ENCODE peak calls at places on chromosomes 3 and 15, in four cellular contexts. V, K, Z and B are unnamed samples.
A peak's percentile ranks its signal among the peaks of the same experiment; 100 is the strongest.

GRCh38 chr3:113736548-113737089 is 9.4 kb downstream of the NAA50 start:
- DNase-seq in V (peak; percentile 37), Z (peak; percentile 1), K (no peak), B (no peak)

GRCh38 chr15:28918141-28918983 is 32.6 kb downstream of the APBA2 start:
- DNase-seq in Z (no peak), K (no peak), V (no peak), B (no peak)

GRCh38 chr3:169939751-169940150 is 26.9 kb upstream of the SEC62 start:
- DNase-seq in K (no peak), V (no peak), Z (no peak), B (no peak)

GRCh38 chr3:11476814-11477213 is 166.9 kb downstream of the VGLL4 start:
- DNase-seq in K (no peak), V (no peak), Z (peak; percentile 62), B (no peak)

GRCh38 chr15:70051948-70052633 is 45.6 kb downstream of the TLE3 start:
- DNase-seq in K (no peak), V (no peak), Z (no peak), B (no peak)

GRCh38 chr3:134449951-134450350 is 35.8 kb downstream of the ANAPC13 start:
- DNase-seq in K (no peak), V (no peak), Z (no peak), B (no peak)

GRCh38 chr15:66476535-66476934 is 21.0 kb downstream of the SNAPC5 start:
- DNase-seq in K (no peak), V (no peak), Z (no peak), B (no peak)

GRCh38 chr3:186385856-186386602 is 24.0 kb upstream of the DGKG start:
- DNase-seq in V (no peak), K (no peak), Z (no peak), B (peak; percentile 33)

GRCh38 chr3:8992199-8992598 is 28.9 kb upstream of the RAD18 start:
- DNase-seq in K (no peak), Z (no peak), V (no peak), B (no peak)

GRCh38 chr3:115858995-115859807 is 235.9 kb downstream of the GAP43 start:
- DNase-seq in V (no peak), Z (no peak), K (no peak), B (no peak)

GRCh38 chr3:136818191-136818850 is 605 bp upstream of the SLC35G2 start:
- DNase-seq in Z (peak; percentile 92), V (peak; percentile 96), K (no peak), B (peak; percentile 79)

GRCh38 chr3:69490971-69491370 is 105.1 kb upstream of the FRMD4B start:
- DNase-seq in K (no peak), V (no peak), Z (no peak), B (no peak)

GRCh38 chr3:119524931-119525662 is 26.8 kb downstream of the TIMMDC1 start:
- DNase-seq in K (no peak), Z (no peak), V (no peak), B (no peak)

GRCh38 chr15:40345225-40345866 is 4.6 kb upstream of the CCDC9B start:
- DNase-seq in V (no peak), Z (no peak), K (no peak), B (no peak)

GRCh38 chr3:110504401-110504800 is 567.2 kb upstream of the NECTIN3 start:
- DNase-seq in K (no peak), Z (no peak), V (no peak), B (no peak)

GRCh38 chr3:128296469-128297251 is 143.4 kb downstream of the EEFSEC start:
- DNase-seq in Z (no peak), V (peak; percentile 1), K (no peak), B (peak; percentile 66)

GRCh38 chr3:28050895-28051294 is 190.5 kb upstream of the CMC1 start:
- DNase-seq in K (peak; percentile 16), Z (no peak), V (peak; percentile 21), B (no peak)

GRCh38 chr3:67526246-67526645 is 128.2 kb downstream of the SUCLG2 start:
- DNase-seq in K (no peak), V (peak; percentile 78), Z (no peak), B (no peak)